ENCODE peak calls at places on chromosomes 3 and 15, in six cellular contexts. One of them, this sample, is unnamed.

GRCh38 chr3:125556314-125556713 is 36.3 kb upstream of the SNX4 start:
- DNase-seq in H9: no peak
- DNase-seq in H1: no peak
- DNase-seq in trophoblast cell: peak; percentile 56
- DNase-seq in IMR-90: peak; percentile 89
- DNase-seq in mesenchymal stem cell: peak; percentile 85
- DNase-seq in this sample: no peak

GRCh38 chr15:31396881-31397560 is 70.4 kb downstream of the KLF13 start:
- DNase-seq in trophoblast cell: peak; percentile 82
- DNase-seq in mesenchymal stem cell: peak; percentile 88
- DNase-seq in IMR-90: peak; percentile 26
- DNase-seq in H1: peak; percentile 93
- DNase-seq in H9: peak; percentile 98
- DNase-seq in this sample: peak; percentile 60

GRCh38 chr3:52481819-52482521 is 13.2 kb upstream of the STAB1 start:
- DNase-seq in H1: peak; percentile 93
- DNase-seq in H9: peak; percentile 88
- DNase-seq in IMR-90: peak; percentile 4
- DNase-seq in trophoblast cell: no peak
- DNase-seq in mesenchymal stem cell: peak; percentile 23
- DNase-seq in this sample: peak; percentile 12

GRCh38 chr3:80263260-80263659 is 495.5 kb upstream of the ROBO1 start:
- DNase-seq in trophoblast cell: no peak
- DNase-seq in IMR-90: no peak
- DNase-seq in H1: no peak
- DNase-seq in mesenchymal stem cell: no peak
- DNase-seq in H9: no peak
- DNase-seq in this sample: no peak

GRCh38 chr3:13141991-13142412 is 68.8 kb upstream of the IQSEC1 start:
- DNase-seq in mesenchymal stem cell: peak; percentile 30
- DNase-seq in H9: peak; percentile 74
- DNase-seq in IMR-90: peak; percentile 28
- DNase-seq in H1: peak; percentile 83
- DNase-seq in trophoblast cell: peak; percentile 72
- DNase-seq in this sample: peak; percentile 73

GRCh38 chr3:27360113-27361078 is 8.8 kb downstream of the NEK10 start:
- DNase-seq in mesenchymal stem cell: peak; percentile 33
- DNase-seq in H9: no peak
- DNase-seq in H1: no peak
- DNase-seq in trophoblast cell: no peak
- DNase-seq in IMR-90: peak; percentile 44
- DNase-seq in this sample: no peak

GRCh38 chr3:12444582-12445468 is 39.5 kb upstream of the TSEN2 start:
- DNase-seq in IMR-90: no peak
- DNase-seq in H9: peak; percentile 43
- DNase-seq in H1: no peak
- DNase-seq in mesenchymal stem cell: peak; percentile 22
- DNase-seq in trophoblast cell: peak; percentile 94
- DNase-seq in this sample: no peak

GRCh38 chr3:130515755-130516154 is 1.2 kb upstream of the COL6A6 start:
- DNase-seq in IMR-90: no peak
- DNase-seq in H1: no peak
- DNase-seq in H9: no peak
- DNase-seq in mesenchymal stem cell: no peak
- DNase-seq in trophoblast cell: no peak
- DNase-seq in this sample: no peak

GRCh38 chr15:33679065-33679464 is 289.2 kb upstream of the CHRM5 start:
- DNase-seq in H9: no peak
- DNase-seq in trophoblast cell: peak; percentile 23
- DNase-seq in IMR-90: no peak
- DNase-seq in H1: no peak
- DNase-seq in mesenchymal stem cell: no peak
- DNase-seq in this sample: no peak

GRCh38 chr3:61892881-61893280 is 331.5 kb downstream of the PTPRG start:
- DNase-seq in H9: no peak
- DNase-seq in mesenchymal stem cell: no peak
- DNase-seq in H1: no peak
- DNase-seq in trophoblast cell: no peak
- DNase-seq in IMR-90: no peak
- DNase-seq in this sample: no peak

DNA sequence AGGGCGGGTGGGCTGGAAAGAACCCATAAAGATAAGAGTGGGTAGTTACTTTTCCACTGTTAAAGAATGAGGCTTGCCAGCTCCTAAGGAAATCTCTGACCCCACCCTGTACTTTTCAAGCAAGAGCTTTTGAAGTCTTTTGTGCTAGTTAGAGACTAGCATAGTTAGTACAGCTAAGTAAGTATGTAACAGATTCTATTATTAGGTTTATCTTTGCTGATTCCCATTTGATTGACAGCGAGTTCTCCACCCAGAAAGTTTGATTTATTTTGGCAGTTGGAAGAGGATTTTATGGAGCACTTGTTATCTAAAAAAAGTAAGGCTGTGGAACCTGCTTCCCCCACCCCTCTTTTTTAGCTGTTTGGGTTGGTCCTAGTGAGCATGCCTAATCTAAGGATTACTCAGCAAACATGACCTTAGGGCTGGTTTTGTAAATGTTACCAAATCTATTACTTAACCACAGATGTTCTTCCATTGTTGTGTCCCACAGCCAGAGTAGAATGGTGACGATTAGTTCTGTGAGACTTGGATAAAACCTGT is 57.6 kb downstream of the FNDC3B start:
- DNase-seq in H9: no peak
- DNase-seq in IMR-90: peak; percentile 75
- DNase-seq in mesenchymal stem cell: peak; percentile 80
- DNase-seq in H1: no peak
- DNase-seq in trophoblast cell: peak; percentile 94
- DNase-seq in this sample: no peak
- H4K91ac ChIP-seq in H9: no peak overlapping the region
- H4K91ac ChIP-seq in IMR-90: no peak overlapping the region
- H4K91ac ChIP-seq in mesenchymal stem cell: no peak overlapping the region
- H4K91ac ChIP-seq in H1: no peak overlapping the region
- H4K91ac ChIP-seq in trophoblast cell: no peak overlapping the region
- H4K91ac ChIP-seq in this sample: no peak overlapping the region

GRCh38 chr3:159852256-159852655 is 136.4 kb upstream of the IL12A start:
- DNase-seq in IMR-90: no peak
- DNase-seq in H1: no peak
- DNase-seq in H9: no peak
- DNase-seq in mesenchymal stem cell: no peak
- DNase-seq in trophoblast cell: no peak
- DNase-seq in this sample: no peak
- H4K91ac ChIP-seq in IMR-90: peak overlapping the region; percentile 80
- H4K91ac ChIP-seq in H1: no peak overlapping the region
- H4K91ac ChIP-seq in H9: no peak overlapping the region
- H4K91ac ChIP-seq in mesenchymal stem cell: no peak overlapping the region
- H4K91ac ChIP-seq in trophoblast cell: no peak overlapping the region
- H4K91ac ChIP-seq in this sample: no peak overlapping the region

GRCh38 chr15:90067953-90068613 is 34.2 kb downstream of the IDH2 start:
- DNase-seq in H9: no peak
- DNase-seq in mesenchymal stem cell: no peak
- DNase-seq in IMR-90: no peak
- DNase-seq in H1: no peak
- DNase-seq in trophoblast cell: no peak
- DNase-seq in this sample: no peak
- H4K91ac ChIP-seq in H9: no peak overlapping the region
- H4K91ac ChIP-seq in mesenchymal stem cell: no peak overlapping the region
- H4K91ac ChIP-seq in IMR-90: no peak overlapping the region
- H4K91ac ChIP-seq in H1: no peak overlapping the region
- H4K91ac ChIP-seq in trophoblast cell: no peak overlapping the region
- H4K91ac ChIP-seq in this sample: no peak overlapping the region

GRCh38 chr3:143414571-143415253 is 295.1 kb downstream of the CHST2 start:
- DNase-seq in H9: no peak
- DNase-seq in H1: no peak
- DNase-seq in trophoblast cell: no peak
- DNase-seq in IMR-90: no peak
- DNase-seq in mesenchymal stem cell: no peak
- DNase-seq in this sample: no peak

GRCh38 chr3:143416229-143416628 is 296.7 kb downstream of the CHST2 start:
- DNase-seq in H9: no peak
- DNase-seq in trophoblast cell: no peak
- DNase-seq in H1: no peak
- DNase-seq in mesenchymal stem cell: no peak
- DNase-seq in IMR-90: no peak
- DNase-seq in this sample: no peak

GRCh38 chr3:143413372-143413771 is 293.8 kb downstream of the CHST2 start:
- DNase-seq in H1: no peak
- DNase-seq in mesenchymal stem cell: no peak
- DNase-seq in trophoblast cell: no peak
- DNase-seq in H9: no peak
- DNase-seq in IMR-90: no peak
- DNase-seq in this sample: no peak

GRCh38 chr3:143408771-143409170 is 289.2 kb downstream of the CHST2 start:
- DNase-seq in mesenchymal stem cell: no peak
- DNase-seq in trophoblast cell: no peak
- DNase-seq in H1: no peak
- DNase-seq in H9: no peak
- DNase-seq in IMR-90: no peak
- DNase-seq in this sample: no peak

GRCh38 chr3:143412084-143412483 is 292.5 kb downstream of the CHST2 start:
- DNase-seq in IMR-90: no peak
- DNase-seq in H1: no peak
- DNase-seq in H9: no peak
- DNase-seq in mesenchymal stem cell: no peak
- DNase-seq in trophoblast cell: no peak
- DNase-seq in this sample: no peak
- H4K91ac ChIP-seq in IMR-90: no peak overlapping the region
- H4K91ac ChIP-seq in H1: no peak overlapping the region
- H4K91ac ChIP-seq in H9: no peak overlapping the region
- H4K91ac ChIP-seq in mesenchymal stem cell: no peak overlapping the region
- H4K91ac ChIP-seq in trophoblast cell: no peak overlapping the region
- H4K91ac ChIP-seq in this sample: no peak overlapping the region

GRCh38 chr3:156816091-156816793 is 9.9 kb upstream of the LEKR1 start:
- DNase-seq in IMR-90: peak; percentile 79
- DNase-seq in mesenchymal stem cell: peak; percentile 94
- DNase-seq in H9: peak; percentile 53
- DNase-seq in H1: no peak
- DNase-seq in trophoblast cell: peak; percentile 36
- DNase-seq in this sample: peak; percentile 55

GRCh38 chr3:156816794-156817741 is 9.1 kb upstream of the LEKR1 start:
- DNase-seq in trophoblast cell: peak; percentile 94
- DNase-seq in H1: peak; percentile 84
- DNase-seq in IMR-90: peak; percentile 90
- DNase-seq in mesenchymal stem cell: peak; percentile 97
- DNase-seq in H9: peak; percentile 93
- DNase-seq in this sample: peak; percentile 85

GRCh38 chr3:156811092-156811862 is 14.9 kb upstream of the LEKR1 start:
- DNase-seq in IMR-90: peak; percentile 80
- DNase-seq in H1: no peak
- DNase-seq in H9: no peak
- DNase-seq in mesenchymal stem cell: peak; percentile 78
- DNase-seq in trophoblast cell: peak; percentile 36
- DNase-seq in this sample: peak; percentile 9

GRCh38 chr3:156812521-156813335 is 13.4 kb upstream of the LEKR1 start:
- DNase-seq in mesenchymal stem cell: peak; percentile 93
- DNase-seq in H1: no peak
- DNase-seq in IMR-90: peak; percentile 63
- DNase-seq in H9: no peak
- DNase-seq in trophoblast cell: peak; percentile 22
- DNase-seq in this sample: no peak

GRCh38 chr3:156814295-156814694 is 11.9 kb upstream of the LEKR1 start:
- DNase-seq in mesenchymal stem cell: no peak
- DNase-seq in H1: no peak
- DNase-seq in H9: no peak
- DNase-seq in trophoblast cell: no peak
- DNase-seq in IMR-90: no peak
- DNase-seq in this sample: no peak
- H4K91ac ChIP-seq in mesenchymal stem cell: no peak overlapping the region
- H4K91ac ChIP-seq in H1: no peak overlapping the region
- H4K91ac ChIP-seq in H9: no peak overlapping the region
- H4K91ac ChIP-seq in trophoblast cell: no peak overlapping the region
- H4K91ac ChIP-seq in IMR-90: peak overlapping the region; percentile 48
- H4K91ac ChIP-seq in this sample: no peak overlapping the region

DNA sequence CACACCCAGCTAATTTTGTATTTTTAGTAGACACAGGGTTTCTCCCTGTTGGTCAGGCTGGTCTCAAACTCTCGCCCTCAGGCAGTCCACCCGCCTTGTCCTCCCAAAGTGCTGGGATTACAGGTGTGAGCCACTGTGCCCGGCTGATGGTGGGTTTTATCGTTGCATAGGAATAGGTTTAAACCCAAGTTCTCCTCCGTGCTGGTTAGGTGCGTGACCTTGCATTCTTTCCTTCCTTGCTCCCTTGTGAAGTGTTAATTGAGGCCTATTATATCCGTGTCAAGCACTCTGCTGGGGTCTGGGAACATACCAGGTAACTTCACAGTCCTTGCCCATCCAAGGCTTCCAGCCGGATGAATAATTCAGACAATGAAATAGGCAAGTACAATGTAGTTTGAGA is 19.3 kb upstream of the ETV5 start:
- DNase-seq in H1: no peak
- DNase-seq in H9: peak; percentile 74
- DNase-seq in IMR-90: no peak
- DNase-seq in mesenchymal stem cell: no peak
- DNase-seq in trophoblast cell: no peak
- DNase-seq in this sample: no peak
- H4K91ac ChIP-seq in H1: no peak overlapping the region
- H4K91ac ChIP-seq in H9: no peak overlapping the region
- H4K91ac ChIP-seq in IMR-90: no peak overlapping the region
- H4K91ac ChIP-seq in mesenchymal stem cell: no peak overlapping the region
- H4K91ac ChIP-seq in trophoblast cell: no peak overlapping the region
- H4K91ac ChIP-seq in this sample: no peak overlapping the region

GRCh38 chr3:189758186-189758585 is 127.0 kb downstream of the TP63 start:
- DNase-seq in mesenchymal stem cell: no peak
- DNase-seq in trophoblast cell: no peak
- DNase-seq in H9: no peak
- DNase-seq in H1: no peak
- DNase-seq in IMR-90: no peak
- DNase-seq in this sample: no peak

GRCh38 chr3:189756651-189757078 is 125.5 kb downstream of the TP63 start:
- DNase-seq in IMR-90: no peak
- DNase-seq in H1: no peak
- DNase-seq in trophoblast cell: peak; percentile 93
- DNase-seq in mesenchymal stem cell: no peak
- DNase-seq in H9: no peak
- DNase-seq in this sample: no peak

GRCh38 chr3:189754356-189754755 is 123.2 kb downstream of the TP63 start:
- DNase-seq in H1: no peak
- DNase-seq in IMR-90: no peak
- DNase-seq in H9: no peak
- DNase-seq in mesenchymal stem cell: no peak
- DNase-seq in trophoblast cell: no peak
- DNase-seq in this sample: no peak
- H4K91ac ChIP-seq in H1: no peak overlapping the region
- H4K91ac ChIP-seq in IMR-90: no peak overlapping the region
- H4K91ac ChIP-seq in H9: no peak overlapping the region
- H4K91ac ChIP-seq in mesenchymal stem cell: no peak overlapping the region
- H4K91ac ChIP-seq in trophoblast cell: no peak overlapping the region
- H4K91ac ChIP-seq in this sample: no peak overlapping the region

This sample was measured in neuronal stem cell.